ENCODE peak calls at places on chromosomes 5 and 9, in seven cellular contexts. One of them, this sample, is unnamed. For H3K9me3, the result is how much of the 10 kb centered on the place peaks cover.

GRCh38 chr5:87246046-87246445 is 21.6 kb upstream of the RASA1 start:
- DNase-seq in cardiac muscle cell: no peak
- DNase-seq in tibial nerve: no peak
- DNase-seq in esophagus muscularis mucosa: no peak
- DNase-seq in stomach: no peak
- DNase-seq in A673: no peak
- DNase-seq in CD8-positive, alpha-beta memory T cell: no peak
- DNase-seq in this sample: no peak

GRCh38 chr9:131764568-131764967 is 24.7 kb upstream of the RAPGEF1 start:
- DNase-seq in cardiac muscle cell: no peak
- DNase-seq in tibial nerve: no peak
- DNase-seq in esophagus muscularis mucosa: no peak
- DNase-seq in stomach: no peak
- DNase-seq in A673: no peak
- DNase-seq in CD8-positive, alpha-beta memory T cell: no peak
- DNase-seq in this sample: no peak

GRCh38 chr5:138979684-138980275 is 104.6 kb upstream of the LRRTM2 start:
- DNase-seq in cardiac muscle cell: peak
- DNase-seq in tibial nerve: no peak
- DNase-seq in esophagus muscularis mucosa: no peak
- DNase-seq in stomach: no peak
- DNase-seq in A673: no peak
- DNase-seq in CD8-positive, alpha-beta memory T cell: peak
- DNase-seq in this sample: no peak

GRCh38 chr9:137648396-137648795 is 29.6 kb downstream of the EHMT1 start:
- DNase-seq in cardiac muscle cell: peak
- DNase-seq in tibial nerve: no peak
- DNase-seq in esophagus muscularis mucosa: no peak
- DNase-seq in stomach: no peak
- DNase-seq in A673: no peak
- DNase-seq in CD8-positive, alpha-beta memory T cell: no peak
- DNase-seq in this sample: no peak

GRCh38 chr9:99485461-99485860 is 263.4 kb downstream of the SEC61B start:
- DNase-seq in cardiac muscle cell: peak
- DNase-seq in tibial nerve: no peak
- DNase-seq in esophagus muscularis mucosa: no peak
- DNase-seq in stomach: no peak
- DNase-seq in A673: no peak
- DNase-seq in CD8-positive, alpha-beta memory T cell: no peak
- DNase-seq in this sample: no peak

GRCh38 chr9:134325096-134325812 is 1.0 kb upstream of the RXRA start:
- DNase-seq in cardiac muscle cell: peak
- DNase-seq in tibial nerve: no peak
- DNase-seq in esophagus muscularis mucosa: no peak
- DNase-seq in stomach: peak
- DNase-seq in A673: no peak
- DNase-seq in CD8-positive, alpha-beta memory T cell: peak
- DNase-seq in this sample: peak

GRCh38 chr5:96919754-96920197 is 16.1 kb upstream of the LNPEP start:
- DNase-seq in cardiac muscle cell: no peak
- DNase-seq in tibial nerve: no peak
- DNase-seq in esophagus muscularis mucosa: no peak
- DNase-seq in stomach: no peak
- DNase-seq in A673: no peak
- DNase-seq in CD8-positive, alpha-beta memory T cell: no peak
- DNase-seq in this sample: no peak

GRCh38 chr9:104944356-104944755 is 16.4 kb upstream of the ABCA1 start:
- DNase-seq in cardiac muscle cell: no peak
- DNase-seq in tibial nerve: no peak
- DNase-seq in esophagus muscularis mucosa: no peak
- DNase-seq in stomach: no peak
- DNase-seq in A673: no peak
- DNase-seq in CD8-positive, alpha-beta memory T cell: no peak
- DNase-seq in this sample: no peak

GRCh38 chr5:135827965-135828792 is 6.3 kb upstream of the SLC25A48 start:
- DNase-seq in cardiac muscle cell: no peak
- DNase-seq in tibial nerve: no peak
- DNase-seq in esophagus muscularis mucosa: peak
- DNase-seq in stomach: no peak
- DNase-seq in A673: no peak
- DNase-seq in CD8-positive, alpha-beta memory T cell: no peak
- DNase-seq in this sample: no peak

GRCh38 chr9:21919377-21920362 is 74.5 kb downstream of the CDKN2A start:
- DNase-seq in cardiac muscle cell: peak
- DNase-seq in tibial nerve: no peak
- DNase-seq in esophagus muscularis mucosa: no peak
- DNase-seq in stomach: no peak
- DNase-seq in A673: no peak
- DNase-seq in CD8-positive, alpha-beta memory T cell: peak
- DNase-seq in this sample: peak

GRCh38 chr5:34735436-34736426 is 79.6 kb downstream of the RAI14 start:
- DNase-seq in cardiac muscle cell: peak
- DNase-seq in tibial nerve: no peak
- DNase-seq in esophagus muscularis mucosa: no peak
- DNase-seq in stomach: no peak
- DNase-seq in A673: no peak
- DNase-seq in CD8-positive, alpha-beta memory T cell: no peak
- DNase-seq in this sample: no peak

GRCh38 chr5:10607023-10607665 is 43.3 kb downstream of the ANKRD33B start:
- DNase-seq in cardiac muscle cell: peak
- DNase-seq in tibial nerve: no peak
- DNase-seq in esophagus muscularis mucosa: no peak
- DNase-seq in stomach: no peak
- DNase-seq in A673: no peak
- DNase-seq in CD8-positive, alpha-beta memory T cell: no peak
- DNase-seq in this sample: no peak

GRCh38 chr5:133287500-133287899 is 235.7 kb downstream of the HSPA4 start:
- DNase-seq in cardiac muscle cell: peak
- DNase-seq in tibial nerve: peak
- DNase-seq in esophagus muscularis mucosa: no peak
- DNase-seq in stomach: peak
- DNase-seq in A673: no peak
- DNase-seq in CD8-positive, alpha-beta memory T cell: peak
- DNase-seq in this sample: peak

GRCh38 chr9:89619739-89620138 is 14.9 kb downstream of the GADD45G start:
- DNase-seq in cardiac muscle cell: no peak
- DNase-seq in tibial nerve: no peak
- DNase-seq in esophagus muscularis mucosa: no peak
- DNase-seq in stomach: no peak
- DNase-seq in A673: no peak
- DNase-seq in CD8-positive, alpha-beta memory T cell: no peak
- DNase-seq in this sample: no peak

GRCh38 chr5:146962801-146963355 is 84.3 kb upstream of the PPP2R2B start:
- DNase-seq in cardiac muscle cell: peak
- DNase-seq in tibial nerve: no peak
- DNase-seq in esophagus muscularis mucosa: no peak
- DNase-seq in stomach: no peak
- DNase-seq in A673: peak
- DNase-seq in CD8-positive, alpha-beta memory T cell: no peak
- DNase-seq in this sample: no peak

GRCh38 chr9:91659529-91660294 is 236.1 kb upstream of the NFIL3 start:
- DNase-seq in cardiac muscle cell: peak
- DNase-seq in tibial nerve: no peak
- DNase-seq in esophagus muscularis mucosa: peak
- DNase-seq in stomach: no peak
- DNase-seq in A673: peak
- DNase-seq in CD8-positive, alpha-beta memory T cell: no peak
- DNase-seq in this sample: no peak

GRCh38 chr9:125685167-125685566 is 21.8 kb downstream of the MAPKAP1 start:
- DNase-seq in cardiac muscle cell: no peak
- DNase-seq in tibial nerve: no peak
- DNase-seq in esophagus muscularis mucosa: no peak
- DNase-seq in stomach: no peak
- DNase-seq in A673: no peak
- DNase-seq in CD8-positive, alpha-beta memory T cell: no peak
- DNase-seq in this sample: no peak

GRCh38 chr9:119020284-119020683 is 349.0 kb downstream of the BRINP1 start:
- DNase-seq in cardiac muscle cell: no peak
- DNase-seq in tibial nerve: peak
- DNase-seq in esophagus muscularis mucosa: no peak
- DNase-seq in stomach: no peak
- DNase-seq in A673: no peak
- DNase-seq in CD8-positive, alpha-beta memory T cell: no peak
- DNase-seq in this sample: no peak

GRCh38 chr5:76062502-76062901 is 20.7 kb upstream of the SV2C start:
- DNase-seq in cardiac muscle cell: no peak
- DNase-seq in tibial nerve: no peak
- DNase-seq in esophagus muscularis mucosa: no peak
- DNase-seq in stomach: no peak
- DNase-seq in A673: no peak
- DNase-seq in CD8-positive, alpha-beta memory T cell: no peak
- DNase-seq in this sample: no peak

GRCh38 chr5:120803282-120803681 is 339.2 kb downstream of the PRR16 start:
- DNase-seq in cardiac muscle cell: peak
- DNase-seq in tibial nerve: no peak
- DNase-seq in esophagus muscularis mucosa: no peak
- DNase-seq in stomach: no peak
- DNase-seq in A673: peak
- DNase-seq in CD8-positive, alpha-beta memory T cell: no peak
- DNase-seq in this sample: no peak

GRCh38 chr5:108379722-108380530 is 2.0 kb downstream of the FBXL17 start:
- DNase-seq in cardiac muscle cell: no peak
- DNase-seq in tibial nerve: no peak
- DNase-seq in esophagus muscularis mucosa: no peak
- DNase-seq in stomach: no peak
- DNase-seq in A673: no peak
- DNase-seq in CD8-positive, alpha-beta memory T cell: peak
- DNase-seq in this sample: no peak

GRCh38 chr5:73901045-73901444 is 275.0 kb downstream of the ARHGEF28 start:
- DNase-seq in cardiac muscle cell: peak
- DNase-seq in tibial nerve: peak
- DNase-seq in esophagus muscularis mucosa: no peak
- DNase-seq in stomach: no peak
- DNase-seq in A673: peak
- DNase-seq in CD8-positive, alpha-beta memory T cell: no peak
- DNase-seq in this sample: no peak

GRCh38 chr5:78275998-78276543 is 18.4 kb downstream of the AP3B1 start:
- DNase-seq in cardiac muscle cell: peak
- DNase-seq in tibial nerve: no peak
- DNase-seq in esophagus muscularis mucosa: no peak
- DNase-seq in stomach: no peak
- DNase-seq in A673: no peak
- DNase-seq in CD8-positive, alpha-beta memory T cell: no peak
- DNase-seq in this sample: no peak

GRCh38 chr9:73701415-73702057 is 549.9 kb downstream of the ANXA1 start:
- DNase-seq in cardiac muscle cell: no peak
- DNase-seq in tibial nerve: no peak
- DNase-seq in esophagus muscularis mucosa: no peak
- DNase-seq in stomach: no peak
- DNase-seq in A673: no peak
- DNase-seq in CD8-positive, alpha-beta memory T cell: no peak
- DNase-seq in this sample: no peak

GRCh38 chr9:120383611-120383998 is 196.4 kb downstream of the CDK5RAP2 start:
- DNase-seq in cardiac muscle cell: no peak
- DNase-seq in tibial nerve: no peak
- DNase-seq in esophagus muscularis mucosa: no peak
- DNase-seq in stomach: no peak
- DNase-seq in A673: no peak
- DNase-seq in CD8-positive, alpha-beta memory T cell: no peak
- DNase-seq in this sample: no peak

GRCh38 chr5:94941113-94941765 is 322.8 kb downstream of the SLF1 start:
- DNase-seq in cardiac muscle cell: no peak
- DNase-seq in tibial nerve: no peak
- DNase-seq in esophagus muscularis mucosa: no peak
- DNase-seq in stomach: no peak
- DNase-seq in A673: no peak
- DNase-seq in CD8-positive, alpha-beta memory T cell: no peak
- DNase-seq in this sample: no peak

GRCh38 chr9:2872307-2872940 is 28.5 kb upstream of the PUM3 start:
- DNase-seq in cardiac muscle cell: peak
- DNase-seq in tibial nerve: no peak
- DNase-seq in esophagus muscularis mucosa: no peak
- DNase-seq in stomach: no peak
- DNase-seq in A673: peak
- DNase-seq in CD8-positive, alpha-beta memory T cell: no peak
- DNase-seq in this sample: no peak

GRCh38 chr9:106947501-106947900 is 84.5 kb downstream of the ZNF462 start:
- DNase-seq in cardiac muscle cell: no peak
- DNase-seq in tibial nerve: no peak
- DNase-seq in esophagus muscularis mucosa: no peak
- DNase-seq in stomach: no peak
- DNase-seq in A673: no peak
- DNase-seq in CD8-positive, alpha-beta memory T cell: no peak
- DNase-seq in this sample: no peak

GRCh38 chr9:132745911-132746709 is 75.8 kb downstream of the GTF3C4 start:
- DNase-seq in cardiac muscle cell: no peak
- DNase-seq in tibial nerve: no peak
- DNase-seq in esophagus muscularis mucosa: no peak
- DNase-seq in stomach: no peak
- DNase-seq in A673: no peak
- DNase-seq in CD8-positive, alpha-beta memory T cell: no peak
- DNase-seq in this sample: no peak

GRCh38 chr5:131265318-131265803 is 1.5 kb downstream of the CDC42SE2 start:
- DNase-seq in cardiac muscle cell: peak
- DNase-seq in tibial nerve: no peak
- DNase-seq in esophagus muscularis mucosa: no peak
- DNase-seq in stomach: no peak
- DNase-seq in A673: peak
- DNase-seq in CD8-positive, alpha-beta memory T cell: peak
- DNase-seq in this sample: peak
- H3K9me3 ChIP-seq in cardiac muscle cell: under half
- H3K9me3 ChIP-seq in tibial nerve: under half
- H3K9me3 ChIP-seq in esophagus muscularis mucosa: under half
- H3K9me3 ChIP-seq in stomach: under half
- H3K9me3 ChIP-seq in A673: under half
- H3K9me3 ChIP-seq in CD8-positive, alpha-beta memory T cell: under half
- H3K9me3 ChIP-seq in this sample: under half

DNA sequence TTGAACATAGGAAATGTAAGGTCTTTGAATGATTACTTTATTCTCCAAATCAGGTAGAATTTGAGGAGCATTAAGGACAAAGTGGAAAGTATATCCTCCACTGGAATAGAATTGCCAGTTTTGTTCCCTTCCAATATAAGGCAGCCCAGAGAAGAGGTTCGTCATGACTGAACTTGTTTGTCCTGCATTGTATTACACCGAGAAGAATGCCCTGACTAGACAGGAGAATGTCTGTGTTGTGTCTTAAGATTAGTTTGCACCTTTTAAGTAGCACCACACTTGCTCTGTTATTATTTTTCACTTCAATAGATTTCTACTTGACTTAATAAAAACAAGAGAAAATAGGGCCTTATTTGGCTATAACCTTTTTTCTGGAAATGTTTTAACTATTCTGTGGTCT is 586.2 kb upstream of the PTGER4 start:
- DNase-seq in cardiac muscle cell: no peak
- DNase-seq in tibial nerve: no peak
- DNase-seq in esophagus muscularis mucosa: no peak
- DNase-seq in stomach: no peak
- DNase-seq in A673: no peak
- DNase-seq in CD8-positive, alpha-beta memory T cell: no peak
- DNase-seq in this sample: no peak
- H3K9me3 ChIP-seq in cardiac muscle cell: under half
- H3K9me3 ChIP-seq in tibial nerve: under half
- H3K9me3 ChIP-seq in esophagus muscularis mucosa: under half
- H3K9me3 ChIP-seq in stomach: under half
- H3K9me3 ChIP-seq in A673: under half
- H3K9me3 ChIP-seq in CD8-positive, alpha-beta memory T cell: under half
- H3K9me3 ChIP-seq in this sample: under half

GRCh38 chr9:69314547-69314946 is 10.5 kb upstream of the ENTREP1 start:
- DNase-seq in cardiac muscle cell: no peak
- DNase-seq in tibial nerve: no peak
- DNase-seq in esophagus muscularis mucosa: no peak
- DNase-seq in stomach: no peak
- DNase-seq in A673: no peak
- DNase-seq in CD8-positive, alpha-beta memory T cell: no peak
- DNase-seq in this sample: no peak
- H3K9me3 ChIP-seq in cardiac muscle cell: under half
- H3K9me3 ChIP-seq in tibial nerve: under half
- H3K9me3 ChIP-seq in esophagus muscularis mucosa: under half
- H3K9me3 ChIP-seq in stomach: under half
- H3K9me3 ChIP-seq in A673: under half
- H3K9me3 ChIP-seq in CD8-positive, alpha-beta memory T cell: under half
- H3K9me3 ChIP-seq in this sample: under half

GRCh38 chr5:90915393-90915792 is 356.8 kb downstream of the ADGRV1 start:
- DNase-seq in cardiac muscle cell: no peak
- DNase-seq in tibial nerve: no peak
- DNase-seq in esophagus muscularis mucosa: no peak
- DNase-seq in stomach: no peak
- DNase-seq in A673: no peak
- DNase-seq in CD8-positive, alpha-beta memory T cell: no peak
- DNase-seq in this sample: no peak
- H3K9me3 ChIP-seq in cardiac muscle cell: under half
- H3K9me3 ChIP-seq in tibial nerve: under half
- H3K9me3 ChIP-seq in esophagus muscularis mucosa: under half
- H3K9me3 ChIP-seq in stomach: under half
- H3K9me3 ChIP-seq in A673: under half
- H3K9me3 ChIP-seq in CD8-positive, alpha-beta memory T cell: under half
- H3K9me3 ChIP-seq in this sample: under half